ENCODE peak calls at places on chromosomes 3 and 15, in four cellular contexts. B is NCI-H1048, I is mucosa of descending colon, D is endothelial cell. Y is an unnamed sample.
A peak's percentile ranks its signal among the peaks of the same experiment; 100 is the strongest.

GRCh38 chr3:64508140-64508539 is 179.7 kb downstream of the ADAMTS9 start:
- DNase-seq in B (no peak), I (no peak), D (no peak), Y (no peak)

GRCh38 chr3:22981861-22982260 is 221.3 kb upstream of the UBE2E2 start:
- DNase-seq in B (no peak), I (no peak), D (no peak), Y (no peak)

GRCh38 chr3:168973897-168974296 is 689.6 kb downstream of the MECOM start:
- DNase-seq in B (no peak), I (no peak), D (no peak), Y (no peak)

GRCh38 chr3:155323063-155323666 is 29.7 kb upstream of the STRIT1 start:
- DNase-seq in B (peak; percentile 64), I (no peak), D (peak; percentile 50), Y (no peak)

GRCh38 chr3:49906004-49906860 is 2.6 kb upstream of the MST1R start:
- DNase-seq in B (no peak), I (peak; percentile 82), D (peak; percentile 63), Y (peak; percentile 77)

GRCh38 chr15:42490246-42490742 is 647 bp downstream of the ZNF106 start:
- DNase-seq in B (no peak), I (no peak), D (no peak), Y (no peak)

GRCh38 chr3:45682311-45682710 is 6.9 kb upstream of the SACM1L start:
- DNase-seq in B (no peak), I (no peak), D (no peak), Y (no peak)

GRCh38 chr3:100463002-100463401 is 29.4 kb upstream of the TMEM45A start:
- DNase-seq in B (no peak), I (no peak), D (peak; percentile 22), Y (no peak)

GRCh38 chr15:34359416-34359815 is 7.6 kb downstream of the LPCAT4 start:
- DNase-seq in B (no peak), I (peak; percentile 58), D (no peak), Y (peak; percentile 55)

GRCh38 chr15:85976986-85977385 is 102.7 kb upstream of the AGBL1 start:
- DNase-seq in B (no peak), I (no peak), D (no peak), Y (no peak)

GRCh38 chr3:132083583-132084372 is 49.0 kb upstream of the CPNE4 start:
- DNase-seq in B (no peak), I (no peak), D (no peak), Y (no peak)

GRCh38 chr3:46031269-46031668 is 4.0 kb upstream of the XCR1 start:
- DNase-seq in B (no peak), I (no peak), D (no peak), Y (no peak)

GRCh38 chr3:119911748-119912147 is 129.8 kb downstream of the NR1I2 start:
- DNase-seq in B (no peak), I (no peak), D (no peak), Y (no peak)

GRCh38 chr3:150397220-150397619 is 10.9 kb upstream of the TSC22D2 start:
- DNase-seq in B (no peak), I (no peak), D (no peak), Y (no peak)

GRCh38 chr15:69321041-69321554 is 22.4 kb downstream of the PAQR5 start:
- DNase-seq in B (no peak), I (no peak), D (no peak), Y (no peak)

GRCh38 chr3:58793052-58793451 is 126.5 kb upstream of the FAM3D start:
- DNase-seq in B (no peak), I (no peak), D (no peak), Y (no peak)

GRCh38 chr3:61521229-61521628 is 40.1 kb upstream of the PTPRG start:
- DNase-seq in B (no peak), I (no peak), D (no peak), Y (no peak)

GRCh38 chr15:89627256-89627970 is 27.9 kb downstream of the KIF7 start:
- DNase-seq in B (no peak), I (no peak), D (no peak), Y (no peak)

GRCh38 chr3:24451461-24452099 is 43.1 kb downstream of the THRB start:
- DNase-seq in B (no peak), I (peak; percentile 43), D (no peak), Y (no peak)

GRCh38 chr3:10336761-10337160 is 15.8 kb upstream of the SEC13 start:
- DNase-seq in B (no peak), I (no peak), D (no peak), Y (no peak)

GRCh38 chr3:153166206-153166605 is 4.2 kb downstream of the RAP2B start:
- DNase-seq in B (no peak), I (no peak), D (no peak), Y (no peak)

GRCh38 chr3:29513236-29513635 is 232.4 kb downstream of the RBMS3 start:
- DNase-seq in B (no peak), I (no peak), D (no peak), Y (no peak)

GRCh38 chr3:46500631-46501377 is 3.0 kb downstream of the RTP3 start:
- DNase-seq in B (no peak), I (no peak), D (no peak), Y (no peak)

GRCh38 chr15:73051811-73052678 is at the start of gene NEO1:
- DNase-seq in B (peak; percentile 57), I (peak; percentile 94), D (peak; percentile 91), Y (peak; percentile 89)